ENCODE peak calls at places on chromosomes 4 and X, in seven cellular contexts. One of them, this sample, is unnamed.
A peak's percentile ranks its signal among the peaks of the same experiment; 100 is the strongest.

GRCh38 chr4:159010563-159011260 is 92.2 kb upstream of the RAPGEF2 start:
- DNase-seq in OCI-LY7: no peak
- DNase-seq in HCT116: no peak
- DNase-seq in SK-N-SH: no peak
- DNase-seq in hepatocyte: peak; percentile 38
- DNase-seq in PC-3: peak; percentile 68
- DNase-seq in GM23248: peak; percentile 85
- DNase-seq in this sample: no peak

GRCh38 chr4:8263397-8263796 is 6.2 kb upstream of the HTRA3 start:
- DNase-seq in SK-N-SH: no peak
- DNase-seq in HCT116: no peak
- DNase-seq in OCI-LY7: no peak
- DNase-seq in GM23248: no peak
- DNase-seq in hepatocyte: no peak
- DNase-seq in PC-3: no peak
- DNase-seq in this sample: no peak

GRCh38 chr4:111016416-111016815 is 393.5 kb upstream of the PITX2 start:
- DNase-seq in PC-3: no peak
- DNase-seq in SK-N-SH: no peak
- DNase-seq in OCI-LY7: no peak
- DNase-seq in HCT116: no peak
- DNase-seq in GM23248: no peak
- DNase-seq in hepatocyte: no peak
- DNase-seq in this sample: no peak

GRCh38 chr4:1347410-1347864 is 429 bp downstream of the UVSSA start:
- DNase-seq in PC-3: peak; percentile 55
- DNase-seq in OCI-LY7: peak; percentile 70
- DNase-seq in hepatocyte: peak; percentile 85
- DNase-seq in SK-N-SH: peak; percentile 88
- DNase-seq in HCT116: no peak
- DNase-seq in GM23248: peak; percentile 96
- DNase-seq in this sample: peak; percentile 75

GRCh38 chrX:150690126-150690525 is 3.1 kb upstream of the MTMR1 start:
- DNase-seq in hepatocyte: no peak
- DNase-seq in SK-N-SH: no peak
- DNase-seq in PC-3: peak; percentile 95
- DNase-seq in HCT116: peak; percentile 39
- DNase-seq in OCI-LY7: no peak
- DNase-seq in GM23248: peak; percentile 91
- DNase-seq in this sample: no peak

GRCh38 chr4:10102193-10102980 is 14.2 kb downstream of the WDR1 start:
- DNase-seq in PC-3: no peak
- DNase-seq in hepatocyte: no peak
- DNase-seq in HCT116: no peak
- DNase-seq in SK-N-SH: no peak
- DNase-seq in OCI-LY7: no peak
- DNase-seq in GM23248: peak; percentile 68
- DNase-seq in this sample: no peak

GRCh38 chr4:88582493-88582892 is 9.8 kb upstream of the HERC3 start:
- DNase-seq in SK-N-SH: no peak
- DNase-seq in OCI-LY7: no peak
- DNase-seq in GM23248: peak; percentile 28
- DNase-seq in HCT116: no peak
- DNase-seq in hepatocyte: no peak
- DNase-seq in PC-3: no peak
- DNase-seq in this sample: no peak

GRCh38 chr4:65600656-65601055 is 69.6 kb downstream of the EPHA5 start:
- DNase-seq in HCT116: no peak
- DNase-seq in hepatocyte: no peak
- DNase-seq in SK-N-SH: no peak
- DNase-seq in GM23248: no peak
- DNase-seq in PC-3: peak; percentile 53
- DNase-seq in OCI-LY7: no peak
- DNase-seq in this sample: no peak

GRCh38 chr4:92198711-92199110 is 105.1 kb upstream of the GRID2 start:
- DNase-seq in OCI-LY7: no peak
- DNase-seq in SK-N-SH: no peak
- DNase-seq in GM23248: peak; percentile 73
- DNase-seq in hepatocyte: no peak
- DNase-seq in HCT116: no peak
- DNase-seq in PC-3: peak; percentile 53
- DNase-seq in this sample: no peak

GRCh38 chr4:163587867-163588266 is 93.4 kb downstream of the TMA16 start:
- DNase-seq in OCI-LY7: peak; percentile 87
- DNase-seq in hepatocyte: no peak
- DNase-seq in GM23248: no peak
- DNase-seq in SK-N-SH: peak; percentile 16
- DNase-seq in HCT116: no peak
- DNase-seq in PC-3: peak; percentile 18
- DNase-seq in this sample: peak; percentile 24

GRCh38 chr4:187667095-187667494 is 328.5 kb upstream of the ZFP42 start:
- DNase-seq in GM23248: no peak
- DNase-seq in hepatocyte: no peak
- DNase-seq in SK-N-SH: no peak
- DNase-seq in HCT116: no peak
- DNase-seq in OCI-LY7: no peak
- DNase-seq in PC-3: no peak
- DNase-seq in this sample: no peak

GRCh38 chr4:26264109-26264508 is 56.7 kb upstream of the RBPJ start:
- DNase-seq in SK-N-SH: no peak
- DNase-seq in GM23248: no peak
- DNase-seq in HCT116: no peak
- DNase-seq in PC-3: no peak
- DNase-seq in OCI-LY7: no peak
- DNase-seq in hepatocyte: no peak
- DNase-seq in this sample: no peak

GRCh38 chrX:10254746-10255145 is 98.0 kb downstream of the CLCN4 start:
- DNase-seq in PC-3: peak; percentile 71
- DNase-seq in OCI-LY7: no peak
- DNase-seq in HCT116: no peak
- DNase-seq in hepatocyte: no peak
- DNase-seq in GM23248: peak; percentile 28
- DNase-seq in SK-N-SH: peak; percentile 8
- DNase-seq in this sample: no peak

GRCh38 chrX:146707781-146708180 is 101.8 kb upstream of the CXorf51B start:
- DNase-seq in PC-3: no peak
- DNase-seq in OCI-LY7: no peak
- DNase-seq in GM23248: no peak
- DNase-seq in hepatocyte: peak; percentile 3
- DNase-seq in HCT116: no peak
- DNase-seq in SK-N-SH: no peak
- DNase-seq in this sample: no peak

GRCh38 chr4:1451106-1451751 is 45.0 kb upstream of the NKX1-1 start:
- DNase-seq in GM23248: no peak
- DNase-seq in SK-N-SH: peak; percentile 7
- DNase-seq in hepatocyte: no peak
- DNase-seq in HCT116: no peak
- DNase-seq in PC-3: no peak
- DNase-seq in OCI-LY7: no peak
- DNase-seq in this sample: no peak

DNA sequence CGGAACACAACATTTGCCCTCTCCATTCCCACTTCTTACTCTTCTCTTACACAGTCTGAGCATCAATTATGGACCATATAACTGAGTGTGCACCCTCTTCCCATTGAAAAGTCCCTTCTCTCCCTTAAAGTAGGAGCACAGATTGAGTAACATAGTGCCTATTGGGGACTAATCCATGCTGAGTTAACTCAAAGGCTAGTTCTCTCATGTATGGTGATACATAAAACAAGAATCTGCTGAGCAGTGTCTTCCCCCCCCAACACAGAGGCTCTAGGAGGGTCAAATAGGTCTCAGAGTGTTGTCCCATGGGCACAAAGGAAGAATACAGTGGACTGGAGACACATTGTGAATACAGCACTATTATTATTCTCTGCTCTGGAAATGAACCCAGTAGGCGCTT is 274.6 kb upstream of the BOD1L1 start:
- DNase-seq in hepatocyte: no peak
- DNase-seq in OCI-LY7: no peak
- DNase-seq in HCT116: no peak
- DNase-seq in SK-N-SH: no peak
- DNase-seq in PC-3: no peak
- DNase-seq in GM23248: peak; percentile 12
- DNase-seq in this sample: no peak
- H3K9me2 ChIP-seq in hepatocyte: no peaks in the 10 kb centered on the region
- H3K9me2 ChIP-seq in OCI-LY7: no peaks in the 10 kb centered on the region
- H3K9me2 ChIP-seq in HCT116: no peaks in the 10 kb centered on the region
- H3K9me2 ChIP-seq in SK-N-SH: no peaks in the 10 kb centered on the region
- H3K9me2 ChIP-seq in PC-3: no peaks in the 10 kb centered on the region
- H3K9me2 ChIP-seq in GM23248: no peaks in the 10 kb centered on the region
- H3K9me2 ChIP-seq in this sample: no peaks in the 10 kb centered on the region

DNA sequence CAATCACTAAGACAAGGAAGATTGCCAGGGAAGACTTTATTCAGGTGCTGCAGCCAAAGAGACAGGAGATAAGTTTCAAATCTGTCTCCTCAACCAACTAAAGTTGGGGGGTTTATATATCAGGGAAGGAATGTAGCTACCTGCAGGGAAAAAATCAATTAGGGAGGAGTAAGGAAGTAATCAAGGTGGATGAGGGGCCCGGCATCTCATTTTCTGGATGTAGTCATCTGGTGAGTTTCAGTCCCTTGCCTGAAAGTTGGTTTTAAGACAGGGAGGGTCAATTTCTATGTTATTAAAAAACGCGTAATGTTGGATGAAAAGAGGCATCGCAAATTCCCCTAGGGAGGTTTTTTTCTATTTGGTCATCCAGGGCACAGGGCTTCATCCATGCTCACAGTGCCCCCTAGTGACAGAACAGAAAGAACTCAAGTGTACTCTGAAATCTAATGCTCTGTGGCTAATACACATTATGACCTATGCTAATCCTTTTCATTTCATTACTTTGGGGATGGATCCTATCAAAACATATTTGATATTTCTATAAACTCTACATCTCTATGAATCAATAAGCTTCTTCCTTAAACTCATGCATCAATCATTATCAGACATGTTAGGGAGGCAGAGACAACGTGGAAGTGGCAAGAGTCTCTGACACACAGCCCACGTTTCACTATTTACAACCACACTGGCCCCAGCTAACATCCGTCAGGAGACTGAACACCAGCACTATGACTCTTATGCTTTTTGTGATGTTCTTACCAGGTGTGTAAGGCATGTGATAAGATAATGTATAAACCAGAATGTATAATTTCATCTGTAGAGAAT is 1577.0 kb upstream of the TENM3 start:
- DNase-seq in HCT116: peak; percentile 76
- DNase-seq in GM23248: peak; percentile 66
- DNase-seq in OCI-LY7: peak; percentile 72
- DNase-seq in PC-3: peak; percentile 53
- DNase-seq in SK-N-SH: peak; percentile 42
- DNase-seq in hepatocyte: peak; percentile 84
- DNase-seq in this sample: peak; percentile 73
- H3K4me3 ChIP-seq in HCT116: peak overlapping the region; percentile 43
- H3K4me3 ChIP-seq in GM23248: no peak overlapping the region
- H3K4me3 ChIP-seq in OCI-LY7: no peak overlapping the region
- H3K4me3 ChIP-seq in PC-3: no peak overlapping the region
- H3K4me3 ChIP-seq in SK-N-SH: no peak overlapping the region
- H3K4me3 ChIP-seq in hepatocyte: no peak overlapping the region
- H3K4me3 ChIP-seq in this sample: peak overlapping the region; percentile 43

DNA sequence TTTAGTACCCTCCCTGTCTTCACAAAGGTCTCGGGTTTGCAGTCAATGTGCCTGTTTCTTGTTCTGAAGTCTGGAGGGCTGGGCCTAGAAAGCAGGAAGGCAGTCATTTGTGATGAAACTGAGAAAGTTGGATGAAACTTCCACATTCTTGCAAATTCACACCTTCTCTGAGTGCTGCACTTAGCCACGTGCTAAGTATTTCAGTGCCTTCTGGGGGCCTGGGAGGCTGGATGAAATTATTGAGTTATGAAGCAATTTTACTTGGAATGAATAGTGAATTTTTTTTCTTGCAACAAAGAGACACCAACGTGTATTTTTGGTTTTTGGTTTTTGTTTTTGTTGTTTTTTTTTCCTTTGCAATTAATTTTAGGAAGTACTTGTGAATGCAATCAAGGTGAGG is 71.2 kb downstream of the MSX1 start:
- DNase-seq in GM23248: no peak
- DNase-seq in HCT116: no peak
- DNase-seq in OCI-LY7: no peak
- DNase-seq in PC-3: no peak
- DNase-seq in hepatocyte: no peak
- DNase-seq in SK-N-SH: no peak
- DNase-seq in this sample: no peak
- H3K9me2 ChIP-seq in GM23248: no peaks in the 10 kb centered on the region
- H3K9me2 ChIP-seq in HCT116: no peaks in the 10 kb centered on the region
- H3K9me2 ChIP-seq in OCI-LY7: no peaks in the 10 kb centered on the region
- H3K9me2 ChIP-seq in PC-3: no peaks in the 10 kb centered on the region
- H3K9me2 ChIP-seq in hepatocyte: no peaks in the 10 kb centered on the region
- H3K9me2 ChIP-seq in SK-N-SH: no peaks in the 10 kb centered on the region
- H3K9me2 ChIP-seq in this sample: no peaks in the 10 kb centered on the region

DNA sequence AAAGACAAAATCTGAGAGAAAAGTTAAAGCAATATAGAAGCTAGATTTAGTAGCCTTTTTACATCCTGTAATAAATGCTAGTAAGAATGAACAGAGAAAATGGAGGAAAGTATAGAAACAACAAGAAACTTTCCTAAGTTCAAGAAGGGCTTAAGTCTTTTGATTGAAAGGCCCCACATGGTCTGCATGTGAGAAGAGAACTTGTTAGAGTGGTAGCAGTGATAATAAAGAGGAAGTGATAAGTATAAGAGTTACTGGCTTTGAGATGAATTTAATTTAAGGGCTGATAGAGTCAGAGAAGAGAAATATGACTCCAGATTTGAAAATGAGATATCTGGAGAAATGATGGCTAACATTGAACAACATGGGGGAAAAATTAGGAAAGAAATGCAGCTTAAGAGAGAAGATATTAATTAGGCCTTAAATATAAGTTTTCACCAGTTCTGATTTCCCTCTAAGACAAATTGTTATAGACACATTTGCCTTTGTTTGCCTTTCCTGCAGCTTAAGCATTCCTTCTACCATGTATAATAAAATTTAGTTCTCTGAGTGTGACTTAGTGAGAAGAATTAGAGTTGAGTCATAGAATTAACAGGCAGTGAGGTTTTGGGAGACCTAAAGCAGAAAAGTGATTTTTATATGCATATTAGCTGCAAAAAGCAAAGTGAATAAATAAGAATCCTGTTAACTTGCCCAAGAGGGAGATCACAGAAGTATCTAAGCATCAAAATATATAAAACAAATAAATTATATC is 18.4 kb downstream of the ZFX start:
- DNase-seq in OCI-LY7: peak; percentile 37
- DNase-seq in SK-N-SH: no peak
- DNase-seq in HCT116: no peak
- DNase-seq in GM23248: peak; percentile 43
- DNase-seq in hepatocyte: no peak
- DNase-seq in PC-3: no peak
- DNase-seq in this sample: no peak
- H3K4me3 ChIP-seq in OCI-LY7: no peak overlapping the region
- H3K4me3 ChIP-seq in SK-N-SH: no peak overlapping the region
- H3K4me3 ChIP-seq in HCT116: no peak overlapping the region
- H3K4me3 ChIP-seq in GM23248: no peak overlapping the region
- H3K4me3 ChIP-seq in hepatocyte: no peak overlapping the region
- H3K4me3 ChIP-seq in PC-3: no peak overlapping the region
- H3K4me3 ChIP-seq in this sample: no peak overlapping the region

DNA sequence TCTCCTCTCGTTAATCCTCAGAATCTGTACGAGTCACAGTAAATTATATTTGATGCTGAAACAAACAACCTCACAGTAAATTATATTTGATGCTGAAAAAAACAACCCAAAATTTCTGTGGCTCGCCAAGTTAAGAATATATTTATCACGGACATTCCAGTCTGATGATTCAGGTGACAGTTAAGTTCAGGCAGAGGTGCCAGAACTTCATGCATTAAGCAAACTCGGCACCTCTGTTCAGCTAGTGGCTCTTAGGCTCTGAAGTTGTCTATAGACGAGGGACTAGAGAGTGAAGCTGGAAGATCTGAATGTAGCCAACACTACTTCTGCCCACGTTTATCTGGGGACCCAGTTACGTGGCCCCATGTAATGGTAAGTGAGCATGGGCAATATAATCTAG is 132.2 kb upstream of the AGA start:
- DNase-seq in PC-3: peak; percentile 52
- DNase-seq in OCI-LY7: no peak
- DNase-seq in hepatocyte: no peak
- DNase-seq in SK-N-SH: no peak
- DNase-seq in HCT116: no peak
- DNase-seq in GM23248: no peak
- DNase-seq in this sample: no peak
- H3K9me2 ChIP-seq in PC-3: no peaks in the 10 kb centered on the region
- H3K9me2 ChIP-seq in OCI-LY7: no peaks in the 10 kb centered on the region
- H3K9me2 ChIP-seq in hepatocyte: no peaks in the 10 kb centered on the region
- H3K9me2 ChIP-seq in SK-N-SH: no peaks in the 10 kb centered on the region
- H3K9me2 ChIP-seq in HCT116: no peaks in the 10 kb centered on the region
- H3K9me2 ChIP-seq in GM23248: no peaks in the 10 kb centered on the region
- H3K9me2 ChIP-seq in this sample: no peaks in the 10 kb centered on the region